ENCODE peak calls at places on chromosomes 12 and 14, in seven cellular contexts. M, T, N, E, J, U and S are unnamed samples.

GRCh38 chr12:101909646-101910045 is 32.3 kb downstream of the DRAM1 start:
- DNase-seq in M (no peak), T (no peak), N (no peak), E (no peak), J (no peak), U (no peak), S (no peak)

GRCh38 chr12:102197789-102198188 is at the start of gene PMCH:
- DNase-seq in M (no peak), T (no peak), N (no peak), E (no peak), J (no peak), U (no peak), S (no peak)

GRCh38 chr12:71688961-71689570 is 3.2 kb downstream of the TMEM19 start:
- DNase-seq in M (no peak), T (no peak), N (no peak), E (no peak), J (no peak), U (no peak), S (no peak)

GRCh38 chr14:81474156-81474492 is 59.5 kb downstream of the SEL1L start:
- DNase-seq in M (no peak), T (no peak), N (no peak), E (no peak), J (no peak), U (no peak), S (no peak)

GRCh38 chr12:110501378-110501721 is 561 bp downstream of the VPS29 start:
- DNase-seq in M (no peak), T (no peak), N (peak; percentile 57), E (peak; percentile 61), J (no peak), U (peak; percentile 56), S (no peak)

GRCh38 chr12:116319316-116319715 is 41.8 kb upstream of the MED13L start:
- DNase-seq in M (no peak), T (no peak), N (no peak), E (no peak), J (no peak), U (no peak), S (no peak)

GRCh38 chr12:104668274-104668718 is 211.5 kb downstream of the CHST11 start:
- DNase-seq in M (no peak), T (no peak), N (peak; percentile 48), E (no peak), J (no peak), U (no peak), S (no peak)

GRCh38 chr12:94875525-94875924 is 128.0 kb downstream of the NDUFA12 start:
- DNase-seq in M (no peak), T (no peak), N (no peak), E (no peak), J (no peak), U (peak; percentile 49), S (no peak)

GRCh38 chr14:62696261-62696968 is 348.8 kb downstream of the KCNH5 start:
- DNase-seq in M (no peak), T (no peak), N (no peak), E (no peak), J (peak; percentile 27), U (no peak), S (no peak)

GRCh38 chr12:1808036-1808797 is 12.1 kb upstream of the LRTM2 start:
- DNase-seq in M (no peak), T (no peak), N (no peak), E (no peak), J (no peak), U (no peak), S (peak; percentile 32)

GRCh38 chr12:98751580-98752115 is 106.6 kb downstream of the APAF1 start:
- DNase-seq in M (no peak), T (no peak), N (no peak), E (no peak), J (no peak), U (no peak), S (no peak)

GRCh38 chr14:74735113-74735512 is 22.2 kb downstream of the FCF1 start:
- DNase-seq in M (no peak), T (no peak), N (no peak), E (no peak), J (no peak), U (no peak), S (no peak)

GRCh38 chr14:104319489-104320241 is 181.3 kb downstream of the KIF26A start:
- DNase-seq in M (no peak), T (no peak), N (peak; percentile 17), E (no peak), J (no peak), U (no peak), S (no peak)
- H3K9me3 ChIP-seq in M (no peaks in the 10 kb centered on the region), T (no peaks in the 10 kb centered on the region), N (no peaks in the 10 kb centered on the region), E (no peaks in the 10 kb centered on the region), J (no peaks in the 10 kb centered on the region), U (no peaks in the 10 kb centered on the region), S (no peaks in the 10 kb centered on the region)

DNA sequence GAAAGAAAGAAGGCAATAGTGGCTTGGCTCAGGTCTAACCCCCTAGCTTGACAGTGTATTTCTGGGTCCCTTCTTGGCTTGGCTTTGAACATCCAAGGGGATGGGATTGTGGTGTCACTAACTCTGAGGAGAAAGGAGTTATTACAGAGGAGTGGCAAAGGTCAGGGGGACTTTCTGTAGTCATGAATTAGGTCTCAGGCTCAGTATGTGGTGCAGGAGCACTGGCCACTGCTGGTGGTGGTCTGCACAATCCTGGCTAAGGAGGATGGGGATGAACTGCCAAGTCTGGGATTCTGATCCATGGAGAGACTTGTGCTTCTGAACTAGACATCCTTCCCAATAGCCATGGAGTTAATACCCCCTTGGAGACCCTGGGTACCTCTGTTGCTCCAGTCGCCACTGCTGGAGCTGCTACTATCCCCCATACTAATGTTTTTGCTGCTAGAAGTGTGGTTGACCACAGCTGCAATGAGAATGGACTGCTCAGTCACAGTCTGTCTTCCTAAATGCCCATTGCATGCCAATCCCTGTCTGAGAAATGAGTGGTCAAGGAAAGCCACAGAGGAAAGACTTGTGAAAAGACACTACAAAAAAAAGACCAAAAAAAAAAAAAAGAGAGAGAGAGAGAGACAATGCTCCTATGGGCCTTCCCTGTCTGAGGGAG is 32.5 kb downstream of the KRT76 start:
- DNase-seq in M (no peak), T (no peak), N (no peak), E (no peak), J (no peak), U (no peak), S (no peak)
- H3K9me3 ChIP-seq in M (no peaks in the 10 kb centered on the region), T (no peaks in the 10 kb centered on the region), N (no peaks in the 10 kb centered on the region), E (no peaks in the 10 kb centered on the region), J (no peaks in the 10 kb centered on the region), U (no peaks in the 10 kb centered on the region), S (peaks cover 4% of the 10 kb centered on the region)

GRCh38 chr12:132925597-132926416 is 30.3 kb downstream of the ZNF605 start:
- DNase-seq in M (no peak), T (no peak), N (no peak), E (no peak), J (no peak), U (no peak), S (no peak)
- H3K9me3 ChIP-seq in M (peaks cover 17% of the 10 kb centered on the region), T (peaks cover 38% of the 10 kb centered on the region), N (peaks cover 96% of the 10 kb centered on the region), E (peaks cover 100% of the 10 kb centered on the region), J (peaks cover 9% of the 10 kb centered on the region), U (peaks cover 98% of the 10 kb centered on the region), S (peaks cover 35% of the 10 kb centered on the region)

GRCh38 chr14:66473223-66473622 is 12.9 kb upstream of the CCDC196 start:
- DNase-seq in M (no peak), T (no peak), N (no peak), E (no peak), J (no peak), U (no peak), S (no peak)

GRCh38 chr14:66464261-66464660 is 21.9 kb upstream of the CCDC196 start:
- DNase-seq in M (no peak), T (no peak), N (no peak), E (no peak), J (no peak), U (no peak), S (no peak)

GRCh38 chr14:66471584-66471983 is 14.6 kb upstream of the CCDC196 start:
- DNase-seq in M (no peak), T (no peak), N (no peak), E (no peak), J (no peak), U (no peak), S (no peak)

DNA sequence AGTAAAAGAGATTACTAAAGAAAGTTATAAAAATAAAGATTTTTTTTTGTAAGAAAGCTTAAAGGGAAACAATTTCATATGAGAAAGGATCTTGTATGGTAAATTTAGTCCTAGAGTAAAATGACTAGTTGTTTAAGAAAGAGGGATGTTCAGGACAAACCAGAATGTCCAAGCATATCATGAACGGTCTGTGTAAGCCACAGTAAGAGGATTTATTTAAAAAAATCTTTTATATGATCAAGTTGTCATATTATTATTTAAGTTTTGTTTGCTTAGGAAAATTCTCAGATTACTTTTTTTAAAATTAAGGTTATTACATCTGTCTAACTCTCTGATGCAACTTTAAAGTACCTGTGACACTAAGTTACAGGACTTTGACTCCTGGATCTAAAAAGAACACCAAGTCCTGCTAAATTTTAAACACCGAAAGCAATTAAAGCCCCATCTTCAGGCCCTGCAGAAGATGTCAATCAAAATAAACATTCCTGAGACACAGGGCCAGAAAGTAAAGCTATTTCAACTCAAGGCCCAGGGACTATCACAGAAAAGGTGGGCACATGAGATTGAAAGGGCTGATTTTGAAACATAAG is 17.3 kb upstream of the CCDC196 start:
- DNase-seq in M (no peak), T (no peak), N (no peak), E (no peak), J (no peak), U (no peak), S (no peak)
- H3K9me3 ChIP-seq in M (no peaks in the 10 kb centered on the region), T (no peaks in the 10 kb centered on the region), N (peaks cover 7% of the 10 kb centered on the region), E (peaks cover 12% of the 10 kb centered on the region), J (no peaks in the 10 kb centered on the region), U (no peaks in the 10 kb centered on the region), S (no peaks in the 10 kb centered on the region)

DNA sequence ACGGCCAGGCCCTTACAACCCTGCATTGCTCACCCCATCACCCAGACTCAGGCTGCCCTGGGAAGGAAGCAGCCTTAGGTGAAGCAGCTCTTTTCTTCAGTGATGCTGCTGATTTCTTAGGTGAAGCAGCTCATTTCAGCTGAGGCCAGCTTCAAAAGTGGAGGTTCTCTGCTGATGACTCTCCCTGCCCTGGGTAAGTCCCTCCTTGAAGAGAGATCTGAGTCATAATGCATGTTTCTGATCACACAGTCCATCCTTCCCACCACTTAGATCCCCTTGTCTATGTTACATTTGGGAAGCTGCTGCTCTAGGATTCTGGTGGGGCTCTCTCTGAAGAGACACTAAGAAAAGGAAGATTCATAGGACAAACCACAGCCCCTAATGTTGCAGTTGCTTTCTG is 17.2 kb upstream of the ZNF140 start:
- DNase-seq in M (no peak), T (no peak), N (no peak), E (no peak), J (no peak), U (no peak), S (no peak)
- H3K9me3 ChIP-seq in M (peaks cover 19% of the 10 kb centered on the region), T (peaks cover 25% of the 10 kb centered on the region), N (peaks cover 95% of the 10 kb centered on the region), E (peaks cover 99% of the 10 kb centered on the region), J (peaks cover 13% of the 10 kb centered on the region), U (peaks cover 96% of the 10 kb centered on the region), S (peaks cover 34% of the 10 kb centered on the region)

DNA sequence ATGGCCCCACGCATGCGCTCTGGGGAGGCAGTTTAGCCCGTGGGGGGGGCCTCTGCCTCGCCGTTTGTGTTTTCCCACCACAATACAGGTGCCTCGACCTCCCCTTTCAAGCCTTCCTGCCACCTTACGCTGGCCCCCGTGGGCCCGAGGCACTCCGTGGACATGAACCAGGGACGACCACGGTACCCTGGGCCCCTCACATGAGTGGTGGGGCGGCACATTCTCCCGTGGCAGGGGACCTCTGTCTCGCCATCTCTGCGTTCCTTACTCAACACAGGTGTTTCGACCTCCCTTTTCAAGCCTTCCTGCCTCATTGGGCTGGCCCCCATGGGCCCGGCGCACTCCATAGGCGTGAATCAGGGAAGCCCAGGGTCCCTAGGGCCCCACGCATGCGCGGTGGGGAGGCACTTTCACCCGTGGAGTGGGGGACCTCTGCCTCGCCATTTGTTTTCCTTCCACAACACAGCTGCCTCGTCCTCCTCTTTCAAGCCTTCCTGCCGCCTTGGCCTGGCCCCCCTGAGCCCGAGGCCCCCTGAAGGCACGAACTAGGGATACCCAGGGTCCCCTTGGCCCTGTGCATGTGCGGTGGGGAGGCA is 339.5 kb downstream of the ALG10 start:
- DNase-seq in M (no peak), T (no peak), N (no peak), E (no peak), J (no peak), U (no peak), S (no peak)
- H3K9me3 ChIP-seq in M (no peaks in the 10 kb centered on the region), T (no peaks in the 10 kb centered on the region), N (no peaks in the 10 kb centered on the region), E (peaks cover 100% of the 10 kb centered on the region), J (peaks cover 38% of the 10 kb centered on the region), U (no peaks in the 10 kb centered on the region), S (peaks cover 3% of the 10 kb centered on the region)